ENCODE peak calls at places on chromosome 2, in six cellular contexts. One of them, this sample, is unnamed.

GRCh38 chr2:234980476-234981187 is 28.8 kb downstream of the SH3BP4 start:
- DNase-seq in GM12878: no peak
- DNase-seq in HL-60: no peak
- DNase-seq in SK-N-SH: no peak
- DNase-seq in H1: no peak
- DNase-seq in K562: no peak
- DNase-seq in this sample: peak; percentile 78

GRCh38 chr2:239898292-239898925 is 126.7 kb downstream of the NDUFA10 start:
- DNase-seq in H1: peak; percentile 19
- DNase-seq in SK-N-SH: no peak
- DNase-seq in GM12878: no peak
- DNase-seq in K562: no peak
- DNase-seq in HL-60: no peak
- DNase-seq in this sample: no peak

GRCh38 chr2:43149482-43150107 is 76.8 kb downstream of the ZFP36L2 start:
- DNase-seq in HL-60: no peak
- DNase-seq in K562: no peak
- DNase-seq in SK-N-SH: no peak
- DNase-seq in H1: no peak
- DNase-seq in GM12878: no peak
- DNase-seq in this sample: no peak

GRCh38 chr2:224876522-224876921 is 160.4 kb upstream of the CCDC195 start:
- DNase-seq in SK-N-SH: no peak
- DNase-seq in HL-60: peak; percentile 24
- DNase-seq in H1: no peak
- DNase-seq in K562: no peak
- DNase-seq in GM12878: no peak
- DNase-seq in this sample: no peak

GRCh38 chr2:15449542-15450236 is 111.4 kb downstream of the NBAS start:
- DNase-seq in K562: no peak
- DNase-seq in H1: no peak
- DNase-seq in GM12878: no peak
- DNase-seq in HL-60: no peak
- DNase-seq in SK-N-SH: no peak
- DNase-seq in this sample: no peak

GRCh38 chr2:199382091-199382490 is 75.6 kb downstream of the SATB2 start:
- DNase-seq in HL-60: no peak
- DNase-seq in SK-N-SH: no peak
- DNase-seq in K562: no peak
- DNase-seq in GM12878: no peak
- DNase-seq in H1: no peak
- DNase-seq in this sample: no peak

GRCh38 chr2:208698114-208698513 is 291.5 kb downstream of the PTH2R start:
- DNase-seq in HL-60: no peak
- DNase-seq in K562: no peak
- DNase-seq in H1: no peak
- DNase-seq in SK-N-SH: no peak
- DNase-seq in GM12878: no peak
- DNase-seq in this sample: no peak

GRCh38 chr2:113894156-113894743 is 4.4 kb downstream of the ACTR3 start:
- DNase-seq in HL-60: peak; percentile 79
- DNase-seq in H1: no peak
- DNase-seq in K562: no peak
- DNase-seq in SK-N-SH: no peak
- DNase-seq in GM12878: no peak
- DNase-seq in this sample: peak; percentile 81

GRCh38 chr2:98875746-98876145 is 60.3 kb downstream of the CRACDL start:
- DNase-seq in K562: no peak
- DNase-seq in H1: peak; percentile 36
- DNase-seq in SK-N-SH: no peak
- DNase-seq in HL-60: no peak
- DNase-seq in GM12878: no peak
- DNase-seq in this sample: no peak
- TF ChIP-seq GABPA in K562: no peak
- TF ChIP-seq GABPA in H1: no peak
- TF ChIP-seq GABPA in SK-N-SH: no peak
- TF ChIP-seq GABPA in HL-60: no peak
- TF ChIP-seq GABPA in GM12878: no peak
- TF ChIP-seq GABPA in this sample: no peak

GRCh38 chr2:23791030-23791429 is 135.9 kb downstream of the ATAD2B start:
- DNase-seq in SK-N-SH: no peak
- DNase-seq in K562: no peak
- DNase-seq in GM12878: no peak
- DNase-seq in H1: no peak
- DNase-seq in HL-60: no peak
- DNase-seq in this sample: peak; percentile 6
- TF ChIP-seq GABPA in SK-N-SH: no peak
- TF ChIP-seq GABPA in K562: no peak
- TF ChIP-seq GABPA in GM12878: no peak
- TF ChIP-seq GABPA in H1: no peak
- TF ChIP-seq GABPA in HL-60: no peak
- TF ChIP-seq GABPA in this sample: no peak

GRCh38 chr2:64910972-64911433 is 78.2 kb upstream of the SLC1A4 start:
- DNase-seq in SK-N-SH: no peak
- DNase-seq in H1: no peak
- DNase-seq in K562: no peak
- DNase-seq in HL-60: no peak
- DNase-seq in GM12878: no peak
- DNase-seq in this sample: no peak
- TF ChIP-seq GABPA in SK-N-SH: no peak
- TF ChIP-seq GABPA in H1: no peak
- TF ChIP-seq GABPA in K562: no peak
- TF ChIP-seq GABPA in HL-60: no peak
- TF ChIP-seq GABPA in GM12878: no peak
- TF ChIP-seq GABPA in this sample: no peak

GRCh38 chr2:160784034-160784433 is 290.4 kb upstream of the RBMS1 start:
- DNase-seq in GM12878: no peak
- DNase-seq in H1: no peak
- DNase-seq in HL-60: no peak
- DNase-seq in K562: no peak
- DNase-seq in SK-N-SH: no peak
- DNase-seq in this sample: no peak
- TF ChIP-seq GABPA in GM12878: no peak
- TF ChIP-seq GABPA in H1: no peak
- TF ChIP-seq GABPA in HL-60: no peak
- TF ChIP-seq GABPA in K562: no peak
- TF ChIP-seq GABPA in SK-N-SH: no peak
- TF ChIP-seq GABPA in this sample: no peak

GRCh38 chr2:127220807-127221527 is 868 bp upstream of the CYP27C1 start:
- DNase-seq in K562: no peak
- DNase-seq in SK-N-SH: no peak
- DNase-seq in GM12878: no peak
- DNase-seq in HL-60: peak; percentile 37
- DNase-seq in H1: peak; percentile 67
- DNase-seq in this sample: no peak

GRCh38 chr2:127217470-127218325 is 2.4 kb downstream of the CYP27C1 start:
- DNase-seq in SK-N-SH: no peak
- DNase-seq in GM12878: no peak
- DNase-seq in H1: no peak
- DNase-seq in K562: no peak
- DNase-seq in HL-60: no peak
- DNase-seq in this sample: no peak

GRCh38 chr2:127220102-127220806 is at the start of gene CYP27C1:
- DNase-seq in SK-N-SH: peak; percentile 81
- DNase-seq in H1: peak; percentile 68
- DNase-seq in K562: no peak
- DNase-seq in HL-60: no peak
- DNase-seq in GM12878: no peak
- DNase-seq in this sample: no peak

GRCh38 chr2:127219716-127220090 is 396 bp downstream of the CYP27C1 start:
- DNase-seq in SK-N-SH: peak; percentile 82
- DNase-seq in GM12878: no peak
- DNase-seq in K562: no peak
- DNase-seq in HL-60: no peak
- DNase-seq in H1: no peak
- DNase-seq in this sample: no peak

DNA sequence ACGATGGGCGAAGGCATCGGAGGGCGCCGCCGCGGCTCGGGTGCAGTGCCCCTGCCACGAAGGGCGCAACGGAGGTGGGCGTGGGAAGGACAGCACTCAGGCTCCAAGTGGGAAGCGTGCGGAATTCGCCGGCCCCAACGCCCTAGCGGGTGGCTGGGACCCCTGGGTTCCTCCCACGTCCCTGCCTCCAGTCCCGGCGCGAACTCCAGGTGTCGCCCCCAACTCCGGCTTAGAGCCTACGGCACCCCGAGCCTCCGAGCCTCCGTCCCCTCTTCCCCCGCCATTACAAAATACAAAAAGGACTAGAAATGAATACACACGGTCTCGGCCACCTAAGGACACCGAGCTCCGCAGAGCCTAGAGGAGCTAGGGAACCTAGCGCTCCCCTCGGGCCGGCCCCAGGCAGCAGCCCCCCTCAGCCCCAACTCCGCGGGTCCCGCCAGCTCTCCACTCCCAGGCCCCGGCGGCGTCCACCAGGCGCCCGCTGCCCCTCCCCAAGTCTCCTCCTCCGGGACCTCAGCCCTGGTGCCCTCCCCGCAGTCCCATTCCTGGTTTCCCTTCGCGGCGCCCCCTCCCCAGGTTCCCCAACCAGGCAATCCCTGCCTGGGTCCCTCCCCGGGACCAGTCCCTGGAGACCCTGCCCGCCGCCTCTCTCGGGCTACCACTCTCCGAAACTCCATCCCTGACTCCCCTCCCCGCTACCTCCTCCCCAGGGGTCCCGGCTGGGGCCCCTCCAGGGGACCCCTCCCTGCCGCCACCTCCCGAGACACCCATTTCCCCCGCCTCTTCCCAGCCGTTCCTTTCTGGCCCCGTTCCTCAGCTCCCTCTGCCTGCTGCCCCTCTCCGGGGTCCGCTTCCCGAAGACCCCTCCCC is 1.0 kb downstream of the CYP27C1 start:
- DNase-seq in K562: no peak
- DNase-seq in GM12878: no peak
- DNase-seq in H1: peak; percentile 84
- DNase-seq in SK-N-SH: peak; percentile 76
- DNase-seq in HL-60: no peak
- DNase-seq in this sample: no peak
- TF ChIP-seq GABPA in K562: no peak
- TF ChIP-seq GABPA in GM12878: no peak
- TF ChIP-seq GABPA in H1: no peak
- TF ChIP-seq GABPA in SK-N-SH: no peak
- TF ChIP-seq GABPA in HL-60: no peak
- TF ChIP-seq GABPA in this sample: no peak

GRCh38 chr2:216714412-216714775 is 19.0 kb upstream of the IGFBP5 start:
- DNase-seq in GM12878: no peak
- DNase-seq in HL-60: no peak
- DNase-seq in K562: no peak
- DNase-seq in SK-N-SH: no peak
- DNase-seq in H1: no peak
- DNase-seq in this sample: no peak
- TF ChIP-seq GABPA in GM12878: no peak
- TF ChIP-seq GABPA in HL-60: no peak
- TF ChIP-seq GABPA in K562: no peak
- TF ChIP-seq GABPA in SK-N-SH: no peak
- TF ChIP-seq GABPA in H1: no peak
- TF ChIP-seq GABPA in this sample: no peak

DNA sequence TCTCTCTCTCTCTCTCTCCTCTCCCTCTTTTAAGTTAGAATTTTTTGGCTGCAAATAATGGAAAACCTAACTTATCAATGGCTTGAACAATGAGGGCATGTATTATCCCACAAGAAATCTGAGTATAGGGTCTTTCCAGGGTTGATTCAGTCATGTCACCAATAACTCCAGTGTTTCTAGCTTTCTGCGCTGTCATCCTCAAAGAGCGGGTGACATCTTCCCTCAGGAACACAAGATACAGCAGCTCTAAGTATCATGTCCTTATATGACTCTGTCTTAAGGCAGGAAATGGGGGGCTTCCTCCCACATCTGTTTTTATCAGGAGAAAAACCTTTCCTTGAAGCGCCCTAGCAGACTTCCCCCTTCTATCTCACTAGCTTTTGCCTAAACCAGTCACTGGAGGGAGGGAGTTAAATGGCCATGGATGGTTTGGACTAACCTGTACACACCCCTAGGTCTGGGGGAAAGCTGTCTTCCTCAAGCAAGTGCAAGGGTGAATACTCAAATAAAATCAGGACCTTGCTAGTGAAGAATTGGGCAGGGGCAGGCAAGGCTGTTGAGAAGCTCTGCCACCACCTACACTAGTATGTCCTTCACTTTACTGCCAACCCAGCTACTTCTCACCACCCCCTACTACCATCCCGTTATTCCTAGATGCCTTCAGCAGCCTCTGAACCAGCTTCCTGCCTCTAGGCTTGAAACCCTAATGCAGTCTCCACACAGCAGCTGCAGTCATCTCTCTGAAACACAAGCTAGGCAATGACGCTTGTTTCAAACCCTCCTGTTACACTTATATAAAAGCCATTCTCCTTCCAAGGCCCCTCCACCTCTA is 7.5 kb upstream of the TUBA4A start:
- DNase-seq in SK-N-SH: no peak
- DNase-seq in GM12878: no peak
- DNase-seq in HL-60: no peak
- DNase-seq in K562: no peak
- DNase-seq in H1: no peak
- DNase-seq in this sample: no peak
- TF ChIP-seq GABPA in SK-N-SH: no peak
- TF ChIP-seq GABPA in GM12878: no peak
- TF ChIP-seq GABPA in HL-60: no peak
- TF ChIP-seq GABPA in K562: no peak
- TF ChIP-seq GABPA in H1: no peak
- TF ChIP-seq GABPA in this sample: no peak